ENCODE peak calls at places on chromosomes 13 and 19, in six cellular contexts. U is body of pancreas, G is tibial nerve, J is ovary, I is testis, Y is IMR-90. L is an unnamed sample.
A peak's percentile ranks its signal among the peaks of the same experiment; 100 is the strongest.

GRCh38 chr19:3095375-3096191 is 1.4 kb downstream of the GNA11 start:
- DNase-seq in U (no peak), G (no peak), J (no peak), I (no peak), Y (no peak), L (no peak)

GRCh38 chr13:46526763-46527162 is 26.2 kb upstream of the LRCH1 start:
- DNase-seq in U (no peak), G (no peak), J (no peak), I (no peak), Y (no peak), L (no peak)

GRCh38 chr19:39670998-39671397 is 15.3 kb downstream of the LGALS16 start:
- DNase-seq in U (no peak), G (no peak), J (no peak), I (no peak), Y (no peak), L (no peak)

GRCh38 chr19:611506-611869 is 21.8 kb downstream of the HCN2 start:
- DNase-seq in U (no peak), G (no peak), J (no peak), I (no peak), Y (peak; percentile 96), L (no peak)

GRCh38 chr19:29119582-29119981 is 93.4 kb downstream of the UQCRFS1 start:
- DNase-seq in U (no peak), G (no peak), J (no peak), I (peak; percentile 34), Y (no peak), L (no peak)

GRCh38 chr19:44587863-44588752 is 25.3 kb upstream of the IGSF23 start:
- DNase-seq in U (no peak), G (no peak), J (no peak), I (no peak), Y (peak; percentile 96), L (no peak)

GRCh38 chr13:90103099-90103784 is 1244.2 kb upstream of the MIR17HG start:
- DNase-seq in U (no peak), G (no peak), J (no peak), I (no peak), Y (no peak), L (no peak)

GRCh38 chr13:102399791-102400618 is 1.8 kb downstream of the FGF14 start:
- DNase-seq in U (peak; percentile 27), G (no peak), J (no peak), I (peak; percentile 14), Y (no peak), L (no peak)

GRCh38 chr13:21060063-21060826 is 1.1 kb downstream of the LATS2 start:
- DNase-seq in U (peak; percentile 39), G (no peak), J (peak; percentile 65), I (peak; percentile 51), Y (peak; percentile 51), L (no peak)

GRCh38 chr13:32330438-32330837 is 15.1 kb downstream of the BRCA2 start:
- DNase-seq in U (no peak), G (no peak), J (no peak), I (no peak), Y (peak; percentile 71), L (no peak)

GRCh38 chr19:38964738-38965137 is 10.8 kb downstream of the FBXO17 start:
- DNase-seq in U (no peak), G (no peak), J (no peak), I (no peak), Y (no peak), L (no peak)

GRCh38 chr19:58393725-58394033 is 1.8 kb upstream of the RNF225 start:
- DNase-seq in U (no peak), G (no peak), J (no peak), I (no peak), Y (no peak), L (no peak)
- H3K27ac ChIP-seq in U (no peak overlapping the region), G (no peak overlapping the region), J (no peak overlapping the region), I (no peak overlapping the region), Y (no peak overlapping the region), L (peak overlapping the region; percentile 90)

GRCh38 chr19:35812220-35813042 is at the start of gene PRODH2:
- DNase-seq in U (no peak), G (no peak), J (no peak), I (no peak), Y (no peak), L (no peak)
- TF ChIP-seq POLR2A in U (no peak), G (no peak), J (no peak), I (no peak), Y (no peak), L (no peak)

DNA sequence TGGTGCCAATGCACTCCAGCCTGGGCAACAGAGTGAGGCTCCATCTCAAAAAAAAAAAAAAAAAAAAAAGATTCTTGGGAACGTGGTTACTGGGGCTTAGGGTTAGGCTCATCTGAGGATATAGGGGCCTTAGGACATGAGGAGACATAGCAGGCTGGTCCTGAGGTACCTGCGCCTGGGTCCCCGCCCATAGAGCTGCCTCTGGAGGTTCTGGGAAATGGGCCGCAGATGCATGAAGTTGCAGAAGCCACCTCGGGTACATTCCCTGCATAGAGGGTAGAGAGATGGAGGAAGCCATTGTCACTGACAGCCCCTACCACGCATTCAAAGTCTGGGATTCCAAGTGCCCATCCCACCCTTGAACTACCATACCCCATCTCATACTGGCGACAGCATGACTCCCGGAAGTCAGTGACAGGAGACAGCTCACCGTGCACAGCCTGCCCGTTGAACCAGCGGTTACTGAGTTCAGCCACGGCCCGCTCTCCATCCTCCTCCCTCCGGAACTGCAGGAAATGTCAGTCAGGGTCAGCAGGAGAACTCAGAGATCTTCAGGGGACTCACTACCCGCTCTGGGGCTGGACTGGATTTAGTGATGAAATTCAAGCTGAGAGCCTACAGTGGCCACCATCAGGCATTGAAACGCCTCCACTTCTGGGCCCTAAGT is 1.4 kb downstream of the U2AF1L4 start:
- DNase-seq in U (no peak), G (no peak), J (no peak), I (no peak), Y (no peak), L (no peak)
- H3K27ac ChIP-seq in U (no peak overlapping the region), G (no peak overlapping the region), J (no peak overlapping the region), I (no peak overlapping the region), Y (no peak overlapping the region), L (peak overlapping the region; percentile 100)

GRCh38 chr19:10835089-10835753 is 791 bp downstream of the TMED1 start:
- DNase-seq in U (no peak), G (no peak), J (no peak), I (peak; percentile 45), Y (no peak), L (no peak)
- TF ChIP-seq POLR2A in U (no peak), G (no peak), J (peak; percentile 15), I (no peak), Y (no peak), L (no peak)

GRCh38 chr13:40341086-40341471 is 325.4 kb downstream of the FOXO1 start:
- DNase-seq in U (no peak), G (no peak), J (no peak), I (no peak), Y (no peak), L (no peak)
- H3K27ac ChIP-seq in U (peak overlapping the region; percentile 47), G (no peak overlapping the region), J (no peak overlapping the region), I (no peak overlapping the region), Y (no peak overlapping the region), L (no peak overlapping the region)

DNA sequence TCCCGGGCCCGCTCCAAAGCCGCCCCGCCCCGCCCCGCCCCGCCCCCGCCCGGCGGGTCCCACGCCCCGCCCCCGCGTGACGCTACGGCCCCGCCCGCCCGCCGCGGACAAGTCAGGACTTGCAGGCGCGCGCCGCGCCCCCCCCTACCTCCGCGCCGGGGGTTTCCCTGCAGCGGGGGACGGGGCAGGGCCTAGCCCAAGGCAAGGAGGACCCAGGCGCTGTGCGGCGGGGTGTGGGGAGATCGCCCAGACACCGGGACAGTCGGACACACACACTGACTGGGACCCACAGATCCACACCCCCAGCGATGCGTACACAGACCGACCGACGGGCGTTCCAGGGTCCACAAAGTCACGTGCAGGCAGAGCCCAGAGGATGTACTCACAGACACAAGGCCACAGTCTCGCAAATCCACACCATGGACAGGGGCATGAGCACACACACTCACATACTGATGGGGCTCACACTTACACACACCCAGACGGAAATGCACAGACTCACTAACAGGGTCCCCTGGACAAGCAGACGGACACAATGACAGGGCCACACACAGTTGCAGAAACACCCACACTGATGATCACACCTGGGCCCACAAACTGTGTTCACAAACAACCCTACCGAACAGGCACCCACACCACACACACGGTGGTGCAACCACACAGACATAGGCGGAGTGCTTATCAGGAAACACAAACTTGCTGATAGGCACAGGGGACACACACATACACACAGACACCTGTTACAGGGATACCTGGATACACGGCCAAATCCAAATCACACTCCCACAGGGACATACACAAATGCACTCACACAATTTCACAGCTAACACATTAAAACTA is 436 bp upstream of the BBC3 start:
- DNase-seq in U (peak; percentile 92), G (peak; percentile 83), J (peak; percentile 93), I (peak; percentile 89), Y (peak; percentile 90), L (peak; percentile 51)
- TF ChIP-seq POLR2A in U (no peak), G (no peak), J (no peak), I (no peak), Y (peak; percentile 68), L (no peak)

GRCh38 chr13:112838038-112838965 is 130.7 kb upstream of the MCF2L start:
- DNase-seq in U (no peak), G (no peak), J (no peak), I (no peak), Y (no peak), L (no peak)

GRCh38 chr13:112839347-112840105 is 129.5 kb upstream of the MCF2L start:
- DNase-seq in U (no peak), G (no peak), J (no peak), I (no peak), Y (peak; percentile 61), L (no peak)

GRCh38 chr13:112836940-112837339 is 132.1 kb upstream of the MCF2L start:
- DNase-seq in U (no peak), G (no peak), J (no peak), I (no peak), Y (no peak), L (no peak)

GRCh38 chr13:112835796-112836195 is 133.2 kb upstream of the MCF2L start:
- DNase-seq in U (no peak), G (no peak), J (no peak), I (no peak), Y (no peak), L (no peak)

DNA sequence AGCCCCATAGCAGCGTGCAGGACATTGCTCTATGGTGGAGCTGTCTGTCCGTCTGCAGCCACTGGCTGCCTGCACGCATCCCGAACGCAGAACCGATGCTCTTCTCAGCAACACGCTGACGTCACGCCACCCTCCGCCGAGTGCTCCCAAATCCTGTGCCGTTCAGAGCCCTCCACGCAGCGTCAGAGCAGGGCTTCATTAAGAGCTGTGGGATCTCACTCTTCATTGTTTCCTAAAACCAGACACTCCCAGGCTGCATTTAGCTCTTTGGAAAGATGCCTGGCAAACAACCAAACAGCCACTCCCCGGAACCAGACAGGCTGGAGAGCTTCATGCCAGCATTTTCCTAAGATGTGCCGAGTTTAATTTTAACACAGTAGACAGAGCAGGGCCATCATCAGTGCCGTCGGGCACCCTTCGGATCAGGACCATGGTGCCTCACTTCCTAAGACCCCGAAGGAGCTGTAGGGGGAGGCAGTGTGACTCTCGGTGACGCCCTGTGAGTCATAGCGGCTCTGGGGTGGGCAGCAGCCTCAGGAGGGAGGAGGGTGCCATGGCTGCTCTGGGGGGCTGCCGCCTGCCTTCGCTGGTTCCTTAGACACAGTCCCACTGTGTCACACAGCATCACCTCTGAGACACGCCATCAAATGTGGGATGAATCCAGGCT is 131.5 kb upstream of the MCF2L start:
- DNase-seq in U (no peak), G (no peak), J (no peak), I (no peak), Y (no peak), L (no peak)
- H3K27ac ChIP-seq in U (no peak overlapping the region), G (no peak overlapping the region), J (no peak overlapping the region), I (no peak overlapping the region), Y (no peak overlapping the region), L (no peak overlapping the region)

L was measured in esophagus squamous epithelium.